ENCODE peak calls at places on chromosomes 11 and 22, in four cellular contexts. L is spleen, X is HCT116, C is right lobe of liver. W is an unnamed sample.

GRCh38 chr11:79028214-79028613 is 412.6 kb downstream of the TENM4 start:
- DNase-seq in X (no peak), C (no peak), L (no peak), W (no peak)

GRCh38 chr22:46833228-46833627 is 70.8 kb downstream of the TBC1D22A start:
- DNase-seq in X (peak), L (no peak), C (peak), W (peak)

GRCh38 chr22:42937164-42937854 is 77.6 kb downstream of the PACSIN2 start:
- DNase-seq in C (no peak), X (peak), L (peak), W (peak)

GRCh38 chr22:28413612-28414011 is 266.0 kb downstream of the TTC28 start:
- DNase-seq in X (no peak), L (no peak), C (no peak), W (no peak)

GRCh38 chr11:35794850-35795249 is 132.3 kb downstream of the TRIM44 start:
- DNase-seq in C (no peak), X (no peak), L (no peak), W (no peak)

GRCh38 chr11:126607776-126608625 is 252.5 kb downstream of the ST3GAL4 start:
- DNase-seq in C (no peak), L (no peak), X (no peak), W (no peak)

GRCh38 chr11:6628526-6628925 is 9.3 kb upstream of the TPP1 start:
- DNase-seq in L (peak), X (no peak), C (no peak), W (no peak)

GRCh38 chr11:116507016-116507415 is 265.8 kb downstream of the BUD13 start:
- DNase-seq in C (no peak), L (no peak), X (no peak), W (no peak)

GRCh38 chr22:28316014-28316413 is 363.6 kb downstream of the TTC28 start:
- DNase-seq in L (no peak), C (no peak), X (no peak), W (peak)

GRCh38 chr22:41746563-41747400 is 47.5 kb downstream of the MEI1 start:
- DNase-seq in L (peak), C (peak), X (peak), W (peak)

GRCh38 chr11:112610996-112611795 is 350.0 kb upstream of the NCAM1 start:
- DNase-seq in X (no peak), L (no peak), C (no peak), W (no peak)

GRCh38 chr11:21810650-21811049 is 382.2 kb upstream of the ANO5 start:
- DNase-seq in L (no peak), X (no peak), C (no peak), W (no peak)

GRCh38 chr11:134471341-134472187 is 59.5 kb upstream of the B3GAT1 start:
- DNase-seq in X (no peak), C (no peak), L (no peak), W (no peak)

GRCh38 chr11:102912482-102912830 is 37.7 kb upstream of the MMP12 start:
- DNase-seq in L (no peak), X (no peak), C (no peak), W (no peak)

GRCh38 chr11:12170501-12170900 is 60.1 kb downstream of the MICAL2 start:
- DNase-seq in C (no peak), L (no peak), X (no peak), W (no peak)

GRCh38 chr22:44793106-44793505 is 40.7 kb downstream of the ARHGAP8 start:
- DNase-seq in C (no peak), X (no peak), L (no peak), W (no peak)

GRCh38 chr11:93099811-93100210 is 98.0 kb downstream of the SLC36A4 start:
- DNase-seq in L (no peak), C (no peak), X (no peak), W (no peak)

GRCh38 chr11:111735262-111736116 is 30.7 kb downstream of the PPP2R1B start:
- DNase-seq in X (no peak), L (peak), C (peak), W (peak)

GRCh38 chr11:26276798-26277424 is 55.0 kb upstream of the ANO3 start:
- DNase-seq in L (no peak), X (peak), C (no peak), W (peak)

GRCh38 chr11:121132211-121132976 is 31.4 kb downstream of the TECTA start:
- DNase-seq in C (no peak), X (peak), L (no peak), W (no peak)

GRCh38 chr22:50307891-50308596 is 598 bp upstream of the PLXNB2 start:
- DNase-seq in C (no peak), L (no peak), X (no peak), W (no peak)

GRCh38 chr22:45163074-45163416 is 680 bp upstream of the NUP50 start:
- DNase-seq in L (no peak), C (no peak), X (no peak), W (peak)

GRCh38 chr11:95575517-95575916 is 214.1 kb downstream of the FAM76B start:
- DNase-seq in X (no peak), L (no peak), C (no peak), W (no peak)

GRCh38 chr11:87148749-87149148 is 111.0 kb downstream of the TMEM135 start:
- DNase-seq in C (no peak), X (no peak), L (no peak), W (no peak)

GRCh38 chr22:39013923-39014722 is at the start of gene APOBEC3C:
- DNase-seq in C (peak), X (peak), L (peak), W (peak)

GRCh38 chr22:48179571-48180546 is 1417.4 kb downstream of the TBC1D22A start:
- DNase-seq in C (no peak), X (no peak), L (no peak), W (no peak)

DNA sequence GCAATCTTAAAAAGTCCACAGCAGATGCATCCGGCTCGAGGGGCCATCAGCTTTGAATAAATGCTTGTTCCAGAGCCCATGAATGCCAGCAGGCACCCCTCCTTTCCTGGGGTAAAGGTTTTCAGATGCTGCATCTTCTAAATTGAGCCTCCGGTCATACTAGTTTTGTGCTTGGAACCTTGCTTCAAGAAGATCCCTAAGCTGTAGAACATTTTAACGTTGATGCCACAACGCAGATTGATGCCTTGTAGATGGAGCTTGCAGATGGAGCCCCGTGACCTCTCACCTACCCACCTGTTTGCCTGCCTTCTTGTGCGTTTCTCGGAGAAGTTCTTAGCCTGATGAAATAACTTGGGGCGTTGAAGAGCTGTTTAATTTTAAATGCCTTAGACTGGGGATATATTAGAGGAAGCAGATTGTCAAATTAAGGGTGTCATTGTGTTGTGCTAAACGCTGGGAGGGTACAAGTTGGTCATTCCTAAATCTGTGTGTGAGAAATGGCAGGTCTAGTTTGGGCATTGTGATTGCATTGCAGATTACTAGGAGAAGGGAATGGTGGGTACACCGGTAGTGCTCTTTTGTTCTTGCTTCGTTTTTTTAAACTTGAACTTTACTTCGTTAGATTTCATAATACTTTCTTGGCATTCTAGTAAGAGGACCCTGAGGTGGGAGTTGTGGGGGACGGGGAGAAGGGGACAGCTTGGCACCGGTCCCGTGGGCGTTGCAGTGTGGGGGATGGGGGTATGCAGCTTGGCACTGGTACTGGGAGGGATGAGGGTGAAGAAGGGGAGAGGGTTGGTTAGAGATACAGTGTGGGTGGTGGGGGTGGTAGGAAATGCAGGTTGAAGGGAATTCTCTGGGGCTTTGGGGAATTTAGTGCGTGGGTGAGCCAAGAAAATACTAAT is 1.9 kb downstream of the NEAT1 start:
- DNase-seq in L (peak), X (no peak), C (peak), W (peak)
- TF ChIP-seq POLR2A in L (no peak), X (no peak), C (peak), W (peak)

GRCh38 chr11:83971063-83971462 is 684.9 kb upstream of the CCDC90B start:
- DNase-seq in L (no peak), C (no peak), X (no peak), W (no peak)
- TF ChIP-seq POLR2A in L (no peak), C (no peak), X (no peak), W (no peak)

GRCh38 chr11:123054301-123055065 is 7.5 kb downstream of the HSPA8 start:
- DNase-seq in L (no peak), X (peak), C (no peak), W (peak)

GRCh38 chr11:123057604-123058305 is 4.2 kb downstream of the HSPA8 start:
- DNase-seq in L (no peak), X (no peak), C (no peak), W (no peak)

GRCh38 chr11:123055132-123055924 is 6.6 kb downstream of the HSPA8 start:
- DNase-seq in C (no peak), X (no peak), L (no peak), W (peak)

GRCh38 chr11:123056835-123057491 is 5.0 kb downstream of the HSPA8 start:
- DNase-seq in L (no peak), C (no peak), X (no peak), W (no peak)

GRCh38 chr11:123052884-123053721 is 8.8 kb downstream of the HSPA8 start:
- DNase-seq in L (no peak), X (no peak), C (no peak), W (no peak)
- TF ChIP-seq POLR2A in L (no peak), X (no peak), C (no peak), W (peak)

GRCh38 chr11:124746621-124747243 is 5.3 kb downstream of the VSIG2 start:
- DNase-seq in L (peak), C (peak), X (peak), W (peak)

GRCh38 chr11:124749920-124750319 is 2.1 kb downstream of the VSIG2 start:
- DNase-seq in L (no peak), C (no peak), X (no peak), W (no peak)

GRCh38 chr11:124748100-124748418 is 4.0 kb downstream of the VSIG2 start:
- DNase-seq in X (no peak), L (no peak), C (no peak), W (no peak)

GRCh38 chr11:124747406-124748099 is 4.5 kb downstream of the VSIG2 start:
- DNase-seq in X (no peak), C (no peak), L (no peak), W (no peak)

GRCh38 chr11:124748481-124749338 is 3.3 kb downstream of the VSIG2 start:
- DNase-seq in C (no peak), L (peak), X (no peak), W (no peak)
- TF ChIP-seq POLR2A in C (no peak), L (no peak), X (no peak), W (no peak)

GRCh38 chr11:45843158-45843924 is 3.9 kb upstream of the CRY2 start:
- DNase-seq in C (peak), L (peak), X (peak), W (peak)
- TF ChIP-seq POLR2A in C (peak), L (no peak), X (no peak), W (no peak)

DNA sequence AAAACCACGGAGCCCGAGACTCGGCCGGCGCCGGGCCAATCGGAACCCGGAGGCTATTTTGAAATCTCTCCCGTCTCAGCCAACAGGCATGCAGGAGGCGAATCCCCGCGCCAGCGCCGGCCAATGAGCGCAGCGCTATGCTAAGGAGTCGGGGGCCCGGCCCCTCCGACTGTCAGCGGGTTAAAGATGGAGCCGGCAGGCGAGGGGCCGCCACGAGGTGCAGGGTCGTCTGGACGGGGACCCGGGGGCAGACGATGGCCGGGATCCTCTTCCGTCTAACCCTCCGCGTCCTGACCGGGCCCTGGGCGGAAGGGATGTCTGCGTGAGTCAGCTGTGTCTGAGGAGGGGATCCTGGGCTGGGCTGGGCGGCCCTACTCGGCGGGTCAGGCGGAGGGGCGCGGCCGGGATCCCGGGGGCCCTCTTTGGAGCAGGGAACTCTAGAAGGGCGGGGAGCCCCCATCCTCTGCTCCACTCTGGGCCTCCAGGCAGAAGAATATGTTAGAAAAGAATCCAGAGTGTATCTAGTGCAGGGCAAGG is 10.0 kb downstream of the SDF2L1 start:
- DNase-seq in C (peak), X (peak), L (peak), W (peak)
- TF ChIP-seq POLR2A in C (no peak), X (no peak), L (no peak), W (no peak)